ENCODE peak calls at places on chromosome 10, in ten cellular contexts. One of them, this sample, is unnamed.

GRCh38 chr10:132062641-132063390 is 2.9 kb upstream of the JAKMIP3 start:
- DNase-seq in left colon: no peak
- DNase-seq in heart right ventricle: peak; percentile 39
- DNase-seq in EL: no peak
- DNase-seq in glutamatergic neuron: no peak
- DNase-seq in ELF-1: no peak
- DNase-seq in NCI-H226: no peak
- DNase-seq in T-helper 9 cell: no peak
- DNase-seq in activated naive CD8-positive, alpha-beta T cell treated with anti-CD3 and anti-CD28 coated beads for 36 hours: no peak
- DNase-seq in activated effector memory CD4-positive, alpha-beta T cell treated with Interleukin-2 at 50 U/mL for 16 hours: no peak
- DNase-seq in this sample: no peak

GRCh38 chr10:77667426-77668324 is 30.1 kb upstream of the KCNMA1 start:
- DNase-seq in ELF-1: no peak
- DNase-seq in NCI-H226: no peak
- DNase-seq in T-helper 9 cell: no peak
- DNase-seq in activated effector memory CD4-positive, alpha-beta T cell treated with Interleukin-2 at 50 U/mL for 16 hours: no peak
- DNase-seq in left colon: no peak
- DNase-seq in EL: no peak
- DNase-seq in glutamatergic neuron: no peak
- DNase-seq in activated naive CD8-positive, alpha-beta T cell treated with anti-CD3 and anti-CD28 coated beads for 36 hours: no peak
- DNase-seq in heart right ventricle: no peak
- DNase-seq in this sample: peak; percentile 24

GRCh38 chr10:66788142-66788541 is 137.7 kb upstream of the LRRTM3 start:
- DNase-seq in NCI-H226: no peak
- DNase-seq in glutamatergic neuron: no peak
- DNase-seq in activated naive CD8-positive, alpha-beta T cell treated with anti-CD3 and anti-CD28 coated beads for 36 hours: no peak
- DNase-seq in T-helper 9 cell: no peak
- DNase-seq in ELF-1: no peak
- DNase-seq in activated effector memory CD4-positive, alpha-beta T cell treated with Interleukin-2 at 50 U/mL for 16 hours: no peak
- DNase-seq in left colon: no peak
- DNase-seq in EL: no peak
- DNase-seq in heart right ventricle: no peak
- DNase-seq in this sample: no peak

GRCh38 chr10:90614631-90615030 is 243.2 kb downstream of the HTR7 start:
- DNase-seq in NCI-H226: no peak
- DNase-seq in left colon: no peak
- DNase-seq in heart right ventricle: no peak
- DNase-seq in ELF-1: no peak
- DNase-seq in T-helper 9 cell: no peak
- DNase-seq in activated effector memory CD4-positive, alpha-beta T cell treated with Interleukin-2 at 50 U/mL for 16 hours: no peak
- DNase-seq in EL: no peak
- DNase-seq in glutamatergic neuron: no peak
- DNase-seq in activated naive CD8-positive, alpha-beta T cell treated with anti-CD3 and anti-CD28 coated beads for 36 hours: no peak
- DNase-seq in this sample: no peak

GRCh38 chr10:119655566-119656001 is 4.4 kb downstream of the BAG3 start:
- DNase-seq in left colon: peak; percentile 68
- DNase-seq in glutamatergic neuron: no peak
- DNase-seq in ELF-1: peak; percentile 74
- DNase-seq in NCI-H226: no peak
- DNase-seq in T-helper 9 cell: peak; percentile 32
- DNase-seq in activated effector memory CD4-positive, alpha-beta T cell treated with Interleukin-2 at 50 U/mL for 16 hours: peak; percentile 31
- DNase-seq in heart right ventricle: peak; percentile 37
- DNase-seq in EL: peak; percentile 88
- DNase-seq in activated naive CD8-positive, alpha-beta T cell treated with anti-CD3 and anti-CD28 coated beads for 36 hours: peak; percentile 26
- DNase-seq in this sample: peak; percentile 70

GRCh38 chr10:43251664-43252165 is 15.2 kb downstream of the RASGEF1A start:
- DNase-seq in glutamatergic neuron: no peak
- DNase-seq in T-helper 9 cell: no peak
- DNase-seq in heart right ventricle: no peak
- DNase-seq in activated naive CD8-positive, alpha-beta T cell treated with anti-CD3 and anti-CD28 coated beads for 36 hours: no peak
- DNase-seq in ELF-1: no peak
- DNase-seq in activated effector memory CD4-positive, alpha-beta T cell treated with Interleukin-2 at 50 U/mL for 16 hours: no peak
- DNase-seq in NCI-H226: no peak
- DNase-seq in left colon: peak; percentile 20
- DNase-seq in EL: no peak
- DNase-seq in this sample: peak; percentile 32

GRCh38 chr10:77244746-77245145 is 392.9 kb downstream of the KCNMA1 start:
- DNase-seq in heart right ventricle: no peak
- DNase-seq in activated naive CD8-positive, alpha-beta T cell treated with anti-CD3 and anti-CD28 coated beads for 36 hours: no peak
- DNase-seq in T-helper 9 cell: no peak
- DNase-seq in glutamatergic neuron: no peak
- DNase-seq in activated effector memory CD4-positive, alpha-beta T cell treated with Interleukin-2 at 50 U/mL for 16 hours: no peak
- DNase-seq in EL: peak; percentile 47
- DNase-seq in ELF-1: peak; percentile 49
- DNase-seq in left colon: no peak
- DNase-seq in NCI-H226: no peak
- DNase-seq in this sample: peak; percentile 52

GRCh38 chr10:3525832-3526449 is 259.1 kb downstream of the KLF6 start:
- DNase-seq in EL: peak; percentile 96
- DNase-seq in glutamatergic neuron: no peak
- DNase-seq in heart right ventricle: no peak
- DNase-seq in T-helper 9 cell: no peak
- DNase-seq in activated naive CD8-positive, alpha-beta T cell treated with anti-CD3 and anti-CD28 coated beads for 36 hours: no peak
- DNase-seq in ELF-1: peak; percentile 54
- DNase-seq in NCI-H226: peak; percentile 82
- DNase-seq in left colon: peak; percentile 35
- DNase-seq in activated effector memory CD4-positive, alpha-beta T cell treated with Interleukin-2 at 50 U/mL for 16 hours: no peak
- DNase-seq in this sample: peak; percentile 57

GRCh38 chr10:93028881-93029280 is 31.7 kb upstream of the CYP26C1 start:
- DNase-seq in activated effector memory CD4-positive, alpha-beta T cell treated with Interleukin-2 at 50 U/mL for 16 hours: no peak
- DNase-seq in activated naive CD8-positive, alpha-beta T cell treated with anti-CD3 and anti-CD28 coated beads for 36 hours: no peak
- DNase-seq in EL: peak; percentile 69
- DNase-seq in left colon: no peak
- DNase-seq in heart right ventricle: no peak
- DNase-seq in T-helper 9 cell: no peak
- DNase-seq in glutamatergic neuron: no peak
- DNase-seq in NCI-H226: peak; percentile 57
- DNase-seq in ELF-1: no peak
- DNase-seq in this sample: no peak

GRCh38 chr10:48475943-48476278 is 129.0 kb downstream of the ARHGAP22 start:
- DNase-seq in EL: no peak
- DNase-seq in glutamatergic neuron: no peak
- DNase-seq in ELF-1: no peak
- DNase-seq in activated naive CD8-positive, alpha-beta T cell treated with anti-CD3 and anti-CD28 coated beads for 36 hours: no peak
- DNase-seq in T-helper 9 cell: no peak
- DNase-seq in left colon: no peak
- DNase-seq in heart right ventricle: no peak
- DNase-seq in NCI-H226: no peak
- DNase-seq in activated effector memory CD4-positive, alpha-beta T cell treated with Interleukin-2 at 50 U/mL for 16 hours: no peak
- DNase-seq in this sample: no peak

GRCh38 chr10:89516149-89516832 is 19.1 kb downstream of the SLC16A12 start:
- DNase-seq in T-helper 9 cell: no peak
- DNase-seq in heart right ventricle: peak; percentile 48
- DNase-seq in left colon: no peak
- DNase-seq in activated naive CD8-positive, alpha-beta T cell treated with anti-CD3 and anti-CD28 coated beads for 36 hours: no peak
- DNase-seq in NCI-H226: peak; percentile 73
- DNase-seq in EL: peak; percentile 97
- DNase-seq in ELF-1: peak; percentile 23
- DNase-seq in activated effector memory CD4-positive, alpha-beta T cell treated with Interleukin-2 at 50 U/mL for 16 hours: no peak
- DNase-seq in glutamatergic neuron: no peak
- DNase-seq in this sample: no peak

GRCh38 chr10:31757831-31758230 is 170.8 kb downstream of the ARHGAP12 start:
- DNase-seq in activated effector memory CD4-positive, alpha-beta T cell treated with Interleukin-2 at 50 U/mL for 16 hours: no peak
- DNase-seq in EL: no peak
- DNase-seq in glutamatergic neuron: peak; percentile 32
- DNase-seq in ELF-1: peak; percentile 33
- DNase-seq in activated naive CD8-positive, alpha-beta T cell treated with anti-CD3 and anti-CD28 coated beads for 36 hours: no peak
- DNase-seq in left colon: no peak
- DNase-seq in NCI-H226: no peak
- DNase-seq in heart right ventricle: no peak
- DNase-seq in T-helper 9 cell: no peak
- DNase-seq in this sample: no peak

GRCh38 chr10:116783011-116783655 is 40.8 kb upstream of the HSPA12A start:
- DNase-seq in heart right ventricle: no peak
- DNase-seq in activated effector memory CD4-positive, alpha-beta T cell treated with Interleukin-2 at 50 U/mL for 16 hours: no peak
- DNase-seq in activated naive CD8-positive, alpha-beta T cell treated with anti-CD3 and anti-CD28 coated beads for 36 hours: no peak
- DNase-seq in glutamatergic neuron: no peak
- DNase-seq in left colon: no peak
- DNase-seq in NCI-H226: no peak
- DNase-seq in EL: peak; percentile 17
- DNase-seq in T-helper 9 cell: no peak
- DNase-seq in ELF-1: no peak
- DNase-seq in this sample: no peak

GRCh38 chr10:35336084-35336831 is at the start of gene CCNY:
- DNase-seq in EL: peak; percentile 75
- DNase-seq in glutamatergic neuron: peak; percentile 88
- DNase-seq in left colon: peak; percentile 73
- DNase-seq in activated naive CD8-positive, alpha-beta T cell treated with anti-CD3 and anti-CD28 coated beads for 36 hours: peak; percentile 75
- DNase-seq in T-helper 9 cell: peak; percentile 79
- DNase-seq in activated effector memory CD4-positive, alpha-beta T cell treated with Interleukin-2 at 50 U/mL for 16 hours: peak; percentile 67
- DNase-seq in heart right ventricle: peak; percentile 86
- DNase-seq in ELF-1: peak; percentile 66
- DNase-seq in NCI-H226: peak; percentile 55
- DNase-seq in this sample: peak; percentile 84

GRCh38 chr10:95350830-95351228 is 60.0 kb upstream of the PDLIM1 start:
- DNase-seq in left colon: no peak
- DNase-seq in EL: no peak
- DNase-seq in glutamatergic neuron: no peak
- DNase-seq in ELF-1: no peak
- DNase-seq in T-helper 9 cell: no peak
- DNase-seq in activated naive CD8-positive, alpha-beta T cell treated with anti-CD3 and anti-CD28 coated beads for 36 hours: no peak
- DNase-seq in heart right ventricle: no peak
- DNase-seq in NCI-H226: no peak
- DNase-seq in activated effector memory CD4-positive, alpha-beta T cell treated with Interleukin-2 at 50 U/mL for 16 hours: no peak
- DNase-seq in this sample: peak; percentile 63

GRCh38 chr10:60346661-60347060 is 43.0 kb downstream of the ANK3 start:
- DNase-seq in EL: no peak
- DNase-seq in left colon: no peak
- DNase-seq in activated naive CD8-positive, alpha-beta T cell treated with anti-CD3 and anti-CD28 coated beads for 36 hours: no peak
- DNase-seq in ELF-1: no peak
- DNase-seq in T-helper 9 cell: no peak
- DNase-seq in activated effector memory CD4-positive, alpha-beta T cell treated with Interleukin-2 at 50 U/mL for 16 hours: no peak
- DNase-seq in glutamatergic neuron: no peak
- DNase-seq in heart right ventricle: no peak
- DNase-seq in NCI-H226: no peak
- DNase-seq in this sample: no peak

GRCh38 chr10:1166828-1167275 is 110.7 kb downstream of the WDR37 start:
- DNase-seq in ELF-1: no peak
- DNase-seq in activated effector memory CD4-positive, alpha-beta T cell treated with Interleukin-2 at 50 U/mL for 16 hours: no peak
- DNase-seq in EL: no peak
- DNase-seq in left colon: peak; percentile 12
- DNase-seq in heart right ventricle: no peak
- DNase-seq in T-helper 9 cell: no peak
- DNase-seq in NCI-H226: no peak
- DNase-seq in activated naive CD8-positive, alpha-beta T cell treated with anti-CD3 and anti-CD28 coated beads for 36 hours: no peak
- DNase-seq in glutamatergic neuron: no peak
- DNase-seq in this sample: no peak

GRCh38 chr10:77641788-77642397 is 4.3 kb upstream of the KCNMA1 start:
- DNase-seq in left colon: peak; percentile 50
- DNase-seq in EL: peak; percentile 80
- DNase-seq in glutamatergic neuron: peak; percentile 43
- DNase-seq in heart right ventricle: no peak
- DNase-seq in ELF-1: peak; percentile 53
- DNase-seq in activated naive CD8-positive, alpha-beta T cell treated with anti-CD3 and anti-CD28 coated beads for 36 hours: peak; percentile 31
- DNase-seq in activated effector memory CD4-positive, alpha-beta T cell treated with Interleukin-2 at 50 U/mL for 16 hours: no peak
- DNase-seq in NCI-H226: peak; percentile 55
- DNase-seq in T-helper 9 cell: peak; percentile 34
- DNase-seq in this sample: peak; percentile 76

GRCh38 chr10:32981760-32982159 is 23.7 kb upstream of the ITGB1 start:
- DNase-seq in heart right ventricle: peak; percentile 55
- DNase-seq in activated effector memory CD4-positive, alpha-beta T cell treated with Interleukin-2 at 50 U/mL for 16 hours: no peak
- DNase-seq in left colon: peak; percentile 65
- DNase-seq in NCI-H226: no peak
- DNase-seq in activated naive CD8-positive, alpha-beta T cell treated with anti-CD3 and anti-CD28 coated beads for 36 hours: no peak
- DNase-seq in EL: peak; percentile 55
- DNase-seq in ELF-1: peak; percentile 20
- DNase-seq in T-helper 9 cell: no peak
- DNase-seq in glutamatergic neuron: no peak
- DNase-seq in this sample: peak; percentile 60

GRCh38 chr10:21526184-21526951 is 886 bp upstream of the SKIDA1 start:
- DNase-seq in EL: peak; percentile 85
- DNase-seq in activated effector memory CD4-positive, alpha-beta T cell treated with Interleukin-2 at 50 U/mL for 16 hours: peak; percentile 54
- DNase-seq in activated naive CD8-positive, alpha-beta T cell treated with anti-CD3 and anti-CD28 coated beads for 36 hours: peak; percentile 57
- DNase-seq in NCI-H226: peak; percentile 48
- DNase-seq in T-helper 9 cell: peak; percentile 62
- DNase-seq in heart right ventricle: peak; percentile 88
- DNase-seq in left colon: peak; percentile 65
- DNase-seq in ELF-1: peak; percentile 84
- DNase-seq in glutamatergic neuron: peak; percentile 87
- DNase-seq in this sample: peak; percentile 92

GRCh38 chr10:75397571-75397921 is 4.0 kb downstream of the ZNF503 start:
- DNase-seq in activated naive CD8-positive, alpha-beta T cell treated with anti-CD3 and anti-CD28 coated beads for 36 hours: no peak
- DNase-seq in left colon: no peak
- DNase-seq in activated effector memory CD4-positive, alpha-beta T cell treated with Interleukin-2 at 50 U/mL for 16 hours: no peak
- DNase-seq in NCI-H226: no peak
- DNase-seq in ELF-1: peak; percentile 42
- DNase-seq in glutamatergic neuron: no peak
- DNase-seq in T-helper 9 cell: no peak
- DNase-seq in heart right ventricle: no peak
- DNase-seq in EL: no peak
- DNase-seq in this sample: no peak

GRCh38 chr10:86500846-86501245 is 20.7 kb downstream of the WAPL start:
- DNase-seq in heart right ventricle: no peak
- DNase-seq in T-helper 9 cell: no peak
- DNase-seq in ELF-1: no peak
- DNase-seq in activated naive CD8-positive, alpha-beta T cell treated with anti-CD3 and anti-CD28 coated beads for 36 hours: no peak
- DNase-seq in NCI-H226: no peak
- DNase-seq in EL: peak; percentile 29
- DNase-seq in glutamatergic neuron: no peak
- DNase-seq in activated effector memory CD4-positive, alpha-beta T cell treated with Interleukin-2 at 50 U/mL for 16 hours: no peak
- DNase-seq in left colon: no peak
- DNase-seq in this sample: no peak

GRCh38 chr10:46273506-46274477 is 13.0 kb upstream of the ANTXRL start:
- DNase-seq in EL: no peak
- DNase-seq in T-helper 9 cell: no peak
- DNase-seq in NCI-H226: no peak
- DNase-seq in left colon: no peak
- DNase-seq in heart right ventricle: no peak
- DNase-seq in activated effector memory CD4-positive, alpha-beta T cell treated with Interleukin-2 at 50 U/mL for 16 hours: no peak
- DNase-seq in activated naive CD8-positive, alpha-beta T cell treated with anti-CD3 and anti-CD28 coated beads for 36 hours: no peak
- DNase-seq in glutamatergic neuron: no peak
- DNase-seq in ELF-1: peak; percentile 53
- DNase-seq in this sample: peak; percentile 9

GRCh38 chr10:62186999-62187695 is 81.5 kb downstream of the RTKN2 start:
- DNase-seq in glutamatergic neuron: no peak
- DNase-seq in heart right ventricle: no peak
- DNase-seq in left colon: no peak
- DNase-seq in activated effector memory CD4-positive, alpha-beta T cell treated with Interleukin-2 at 50 U/mL for 16 hours: no peak
- DNase-seq in EL: no peak
- DNase-seq in ELF-1: peak; percentile 14
- DNase-seq in activated naive CD8-positive, alpha-beta T cell treated with anti-CD3 and anti-CD28 coated beads for 36 hours: no peak
- DNase-seq in T-helper 9 cell: no peak
- DNase-seq in NCI-H226: no peak
- DNase-seq in this sample: no peak

GRCh38 chr10:8640878-8641277 is 586.4 kb downstream of the GATA3 start:
- DNase-seq in NCI-H226: no peak
- DNase-seq in left colon: no peak
- DNase-seq in activated effector memory CD4-positive, alpha-beta T cell treated with Interleukin-2 at 50 U/mL for 16 hours: no peak
- DNase-seq in activated naive CD8-positive, alpha-beta T cell treated with anti-CD3 and anti-CD28 coated beads for 36 hours: no peak
- DNase-seq in glutamatergic neuron: no peak
- DNase-seq in heart right ventricle: no peak
- DNase-seq in T-helper 9 cell: no peak
- DNase-seq in EL: no peak
- DNase-seq in ELF-1: no peak
- DNase-seq in this sample: no peak

GRCh38 chr10:119191881-119192280 is 13.3 kb upstream of the PRDX3 start:
- DNase-seq in T-helper 9 cell: no peak
- DNase-seq in NCI-H226: peak; percentile 66
- DNase-seq in heart right ventricle: no peak
- DNase-seq in glutamatergic neuron: no peak
- DNase-seq in left colon: no peak
- DNase-seq in activated effector memory CD4-positive, alpha-beta T cell treated with Interleukin-2 at 50 U/mL for 16 hours: no peak
- DNase-seq in EL: no peak
- DNase-seq in ELF-1: peak; percentile 67
- DNase-seq in activated naive CD8-positive, alpha-beta T cell treated with anti-CD3 and anti-CD28 coated beads for 36 hours: no peak
- DNase-seq in this sample: no peak

GRCh38 chr10:16843252-16843870 is 26.1 kb upstream of the RSU1 start:
- DNase-seq in ELF-1: peak; percentile 13
- DNase-seq in T-helper 9 cell: no peak
- DNase-seq in activated effector memory CD4-positive, alpha-beta T cell treated with Interleukin-2 at 50 U/mL for 16 hours: no peak
- DNase-seq in heart right ventricle: no peak
- DNase-seq in left colon: no peak
- DNase-seq in activated naive CD8-positive, alpha-beta T cell treated with anti-CD3 and anti-CD28 coated beads for 36 hours: no peak
- DNase-seq in glutamatergic neuron: no peak
- DNase-seq in EL: peak; percentile 70
- DNase-seq in NCI-H226: peak; percentile 39
- DNase-seq in this sample: no peak

This sample was measured in ureter.